ENCODE peak calls at places on chromosomes 3 and 15, in six cellular contexts. Z, Y, X, G, C and B are unnamed samples.

GRCh38 chr3:39065197-39065596 is 13.4 kb downstream of the WDR48 start:
- DNase-seq in C (no peak), Y (no peak), Z (no peak), G (no peak), X (peak; percentile 83), B (no peak)

GRCh38 chr3:195873281-195873887 is 35.0 kb downstream of the TNK2 start:
- DNase-seq in G (no peak), Y (no peak), C (no peak), Z (no peak), X (no peak), B (no peak)

GRCh38 chr3:71723452-71724170 is 1.6 kb downstream of the EIF4E3 start:
- DNase-seq in G (no peak), Z (no peak), Y (no peak), C (no peak), X (no peak), B (no peak)

GRCh38 chr3:150497956-150498355 is 48.3 kb downstream of the SERP1 start:
- DNase-seq in G (no peak), Z (no peak), Y (no peak), X (no peak), C (no peak), B (no peak)

GRCh38 chr3:56911363-56911762 is 109.6 kb upstream of the ARHGEF3 start:
- DNase-seq in Z (no peak), Y (no peak), C (no peak), G (no peak), X (no peak), B (no peak)

GRCh38 chr3:77411334-77411733 is 371.4 kb downstream of the ROBO2 start:
- DNase-seq in Z (no peak), Y (no peak), C (no peak), G (no peak), X (no peak), B (no peak)

GRCh38 chr3:68378631-68379030 is 553.7 kb downstream of the TAFA4 start:
- DNase-seq in C (no peak), G (no peak), Z (no peak), X (no peak), Y (no peak), B (no peak)

GRCh38 chr3:116394365-116394764 is 50.9 kb downstream of the LSAMP start:
- DNase-seq in G (no peak), Y (no peak), X (no peak), Z (no peak), C (no peak), B (no peak)

GRCh38 chr3:98755601-98756000 is 7.5 kb upstream of the ST3GAL6 start:
- DNase-seq in X (no peak), Z (no peak), G (no peak), Y (no peak), C (no peak), B (no peak)

GRCh38 chr3:157317895-157318294 is 118.8 kb upstream of the PTX3 start:
- DNase-seq in Y (no peak), G (no peak), X (no peak), Z (no peak), C (no peak), B (no peak)

GRCh38 chr15:52789601-52790165 is 453 bp downstream of the ONECUT1 start:
- DNase-seq in X (peak; percentile 26), Z (no peak), C (no peak), G (no peak), Y (peak; percentile 47), B (no peak)

GRCh38 chr15:81229596-81229995 is 32.9 kb downstream of the IL16 start:
- DNase-seq in C (peak; percentile 88), Y (no peak), G (no peak), Z (no peak), X (no peak), B (no peak)

GRCh38 chr15:67880651-67881182 is 40.9 kb upstream of the RNU6-1 start:
- DNase-seq in X (no peak), C (no peak), G (no peak), Y (peak; percentile 62), Z (no peak), B (no peak)

GRCh38 chr15:73022156-73022555 is 30.1 kb upstream of the NEO1 start:
- DNase-seq in Y (no peak), C (no peak), G (no peak), X (no peak), Z (no peak), B (no peak)

GRCh38 chr3:30253832-30254231 is 352.6 kb upstream of the TGFBR2 start:
- DNase-seq in G (no peak), Z (no peak), X (no peak), C (no peak), Y (no peak), B (no peak)

GRCh38 chr3:53974314-53974713 is 82.7 kb upstream of the SELENOK start:
- DNase-seq in X (peak; percentile 0), Y (no peak), G (no peak), Z (no peak), C (no peak), B (no peak)

GRCh38 chr3:149623819-149624218 is 34.0 kb downstream of the WWTR1 start:
- DNase-seq in Z (no peak), G (no peak), C (no peak), X (no peak), Y (no peak), B (no peak)

GRCh38 chr3:195692781-195693427 is 27.9 kb upstream of the MUC20 start:
- DNase-seq in G (no peak), C (peak; percentile 38), Y (no peak), X (no peak), Z (no peak), B (no peak)

GRCh38 chr3:78565712-78566111 is 1202.1 kb downstream of the ROBO1 start:
- DNase-seq in Z (no peak), C (no peak), Y (no peak), X (no peak), G (no peak), B (no peak)

GRCh38 chr3:72418856-72419255 is 429.4 kb downstream of the SHQ1 start:
- DNase-seq in Z (no peak), G (no peak), X (no peak), C (no peak), Y (no peak), B (no peak)

GRCh38 chr3:121649645-121650044 is 11.1 kb downstream of the HCLS1 start:
- DNase-seq in G (no peak), Y (no peak), C (no peak), Z (no peak), X (no peak), B (no peak)

GRCh38 chr3:63395960-63396359 is 117.9 kb downstream of the SYNPR start:
- DNase-seq in X (no peak), Y (no peak), Z (no peak), G (no peak), C (no peak), B (no peak)

GRCh38 chr15:38991126-38991525 is 426.5 kb upstream of the RASGRP1 start:
- DNase-seq in G (no peak), X (peak; percentile 5), Z (no peak), C (no peak), Y (no peak), B (no peak)

GRCh38 chr15:55782901-55783300 is 39.9 kb upstream of the PRTG start:
- DNase-seq in G (no peak), C (no peak), X (no peak), Z (no peak), Y (no peak), B (no peak)

GRCh38 chr15:44264148-44264547 is 24.4 kb upstream of the GOLM2 start:
- DNase-seq in C (no peak), Y (no peak), X (no peak), Z (no peak), G (no peak), B (no peak)

GRCh38 chr3:11784962-11785361 is 61.7 kb downstream of the TAMM41 start:
- DNase-seq in Y (no peak), X (peak; percentile 58), Z (no peak), C (no peak), G (no peak), B (peak; percentile 8)

GRCh38 chr15:92029767-92030166 is 176.3 kb downstream of the SLCO3A1 start:
- DNase-seq in Z (no peak), Y (no peak), X (no peak), C (no peak), G (no peak), B (no peak)

GRCh38 chr3:45164056-45164455 is 17.9 kb upstream of the CDCP1 start:
- DNase-seq in Z (no peak), C (no peak), G (no peak), X (no peak), Y (no peak), B (no peak)

GRCh38 chr15:40793216-40793989 is 13.5 kb upstream of the ZFYVE19 start:
- DNase-seq in C (no peak), Z (no peak), Y (peak; percentile 83), G (no peak), X (no peak), B (no peak)

GRCh38 chr3:187783098-187783497 is 37.8 kb upstream of the BCL6 start:
- DNase-seq in C (no peak), Z (peak; percentile 12), Y (no peak), G (no peak), X (no peak), B (no peak)

GRCh38 chr3:157794771-157795170 is 291.6 kb upstream of the VEPH1 start:
- DNase-seq in Y (no peak), C (no peak), X (no peak), Z (no peak), G (no peak), B (no peak)

GRCh38 chr3:99505646-99506269 is 132.6 kb upstream of the COL8A1 start:
- DNase-seq in Y (peak; percentile 18), Z (no peak), C (peak; percentile 88), X (no peak), G (no peak), B (peak; percentile 79)

GRCh38 chr3:129913618-129914017 is 20.1 kb upstream of the TMCC1 start:
- DNase-seq in G (no peak), C (no peak), X (no peak), Y (no peak), Z (no peak), B (no peak)